ENCODE peak calls at places on chromosomes 5 and 9, in four cellular contexts. E is RPMI8226, F is adipocyte, Q is EL. M is an unnamed sample.

GRCh38 chr5:124661317-124662141 is 84.9 kb downstream of the ZNF608 start:
- DNase-seq in E (no peak), Q (peak), F (peak), M (no peak)

GRCh38 chr9:133113163-133113927 is 7.7 kb downstream of the RALGDS start:
- DNase-seq in Q (peak), F (peak), E (no peak), M (no peak)

GRCh38 chr9:88577256-88577655 is 42.3 kb downstream of the NXNL2 start:
- DNase-seq in E (no peak), F (no peak), Q (no peak), M (no peak)

GRCh38 chr5:164191240-164191639 is 685.8 kb downstream of the MAT2B start:
- DNase-seq in E (no peak), Q (no peak), F (peak), M (no peak)

GRCh38 chr5:113514263-113514590 is 733 bp downstream of the YTHDC2 start:
- DNase-seq in Q (peak), E (peak), F (peak), M (peak)

GRCh38 chr9:130036099-130036498 is 6.9 kb downstream of the FNBP1 start:
- DNase-seq in F (no peak), E (no peak), Q (peak), M (no peak)

GRCh38 chr5:139809331-139809810 is 13.8 kb downstream of the PSD2 start:
- DNase-seq in Q (no peak), F (no peak), E (no peak), M (no peak)

GRCh38 chr9:109449036-109449798 is 48.9 kb downstream of the PTPN3 start:
- DNase-seq in Q (no peak), E (no peak), F (no peak), M (no peak)

GRCh38 chr5:34684281-34684979 is 28.3 kb downstream of the RAI14 start:
- DNase-seq in F (no peak), E (no peak), Q (peak), M (no peak)

GRCh38 chr5:92177926-92178487 is 794.9 kb upstream of the ARRDC3 start:
- DNase-seq in F (peak), E (no peak), Q (no peak), M (no peak)

GRCh38 chr9:124800306-124801259 is 23.6 kb downstream of the OLFML2A start:
- DNase-seq in E (peak), F (no peak), Q (peak), M (no peak)

GRCh38 chr5:157387683-157388093 is 72.3 kb upstream of the NIPAL4 start:
- DNase-seq in Q (peak), F (peak), E (no peak), M (no peak)

GRCh38 chr9:21672762-21673161 is 129.7 kb upstream of the MTAP start:
- DNase-seq in F (no peak), E (no peak), Q (no peak), M (no peak)

GRCh38 chr5:29169851-29170250 is 2023.6 kb upstream of the CDH6 start:
- DNase-seq in F (no peak), E (no peak), Q (no peak), M (no peak)

GRCh38 chr5:3661755-3662296 is 66.2 kb downstream of the IRX1 start:
- DNase-seq in Q (no peak), E (peak), F (no peak), M (no peak)

GRCh38 chr5:105952875-105953274 is 1717.9 kb downstream of the EFNA5 start:
- DNase-seq in Q (no peak), F (peak), E (no peak), M (no peak)

GRCh38 chr5:179803651-179804598 is 2.7 kb downstream of the MGAT4B start:
- DNase-seq in Q (peak), F (no peak), E (no peak), M (no peak)

GRCh38 chr9:94908583-94909249 is 182.2 kb downstream of the AOPEP start:
- DNase-seq in E (no peak), F (no peak), Q (no peak), M (no peak)

GRCh38 chr5:43063731-43064171 is 23.6 kb upstream of the ANXA2R start:
- DNase-seq in F (no peak), Q (peak), E (no peak), M (no peak)

M was measured in OCI-LY7.